ENCODE peak calls at places on chromosomes 12 and 14, in ten cellular contexts. V is CD4-positive, CD25-positive, alpha-beta regulatory T cell; J is adipocyte; A is left ventricle myocardium inferior; N is aorta; Q is OCI-LY7; G is tibial artery; H is heart left ventricle; B is HAP-1; L is neuronal stem cell. K is an unnamed sample. For H3K4me1 and H3K9me3, the result is how much of the 10 kb centered on the place peaks cover.

GRCh38 chr14:32205984-32206383 is 2.9 kb upstream of the RNU6-8 start:
- DNase-seq in V (peak), J (no peak), A (no peak), N (no peak), Q (no peak), G (no peak), H (no peak), B (no peak), L (no peak), K (no peak)

GRCh38 chr12:26196424-26196722 is 1.0 kb downstream of the SSPN start:
- DNase-seq in V (no peak), J (peak), A (no peak), N (no peak), Q (no peak), G (no peak), H (no peak), B (no peak), L (no peak), K (no peak)

GRCh38 chr12:79725987-79726386 is 35.2 kb upstream of the PAWR start:
- DNase-seq in V (no peak), J (peak), A (no peak), N (no peak), Q (no peak), G (no peak), H (no peak), B (no peak), L (no peak), K (no peak)

GRCh38 chr14:33711761-33712160 is 239.1 kb downstream of the EGLN3 start:
- DNase-seq in V (no peak), J (no peak), A (no peak), N (no peak), Q (no peak), G (no peak), H (no peak), B (no peak), L (no peak), K (no peak)

GRCh38 chr12:607541-608001 is 55.7 kb downstream of the NINJ2 start:
- DNase-seq in V (no peak), J (no peak), A (peak), N (peak), Q (no peak), G (peak), H (peak), B (no peak), L (no peak), K (no peak)

GRCh38 chr14:93228550-93228949 is 21.5 kb downstream of the UBR7 start:
- DNase-seq in V (no peak), J (no peak), A (no peak), N (no peak), Q (no peak), G (no peak), H (no peak), B (no peak), L (no peak), K (no peak)

GRCh38 chr12:103806807-103807206 is 34.2 kb downstream of the NT5DC3 start:
- DNase-seq in V (no peak), J (no peak), A (no peak), N (no peak), Q (no peak), G (no peak), H (no peak), B (no peak), L (no peak), K (no peak)

GRCh38 chr12:91633734-91634357 is 451.2 kb upstream of the DCN start:
- DNase-seq in V (no peak), J (no peak), A (no peak), N (no peak), Q (no peak), G (no peak), H (no peak), B (no peak), L (no peak), K (no peak)

GRCh38 chr14:77040059-77040308 is 11.5 kb upstream of the IRF2BPL start:
- DNase-seq in V (no peak), J (no peak), A (no peak), N (no peak), Q (no peak), G (no peak), H (no peak), B (no peak), L (no peak), K (no peak)

GRCh38 chr14:101426466-101426865 is 134.8 kb upstream of the DIO3 start:
- DNase-seq in V (no peak), J (no peak), A (no peak), N (no peak), Q (no peak), G (no peak), H (no peak), B (no peak), L (no peak), K (no peak)

GRCh38 chr12:93061414-93062099 is 132.5 kb upstream of the EEA1 start:
- DNase-seq in V (no peak), J (no peak), A (peak), N (peak), Q (no peak), G (no peak), H (peak), B (no peak), L (no peak), K (no peak)

GRCh38 chr14:21090194-21090939 is 8.1 kb downstream of the ZNF219 start:
- DNase-seq in V (no peak), J (peak), A (no peak), N (peak), Q (peak), G (peak), H (no peak), B (no peak), L (no peak), K (no peak)

GRCh38 chr12:4615667-4616066 is 33.2 kb downstream of the AKAP3 start:
- DNase-seq in V (no peak), J (no peak), A (no peak), N (no peak), Q (no peak), G (no peak), H (no peak), B (no peak), L (no peak), K (no peak)

GRCh38 chr14:104805326-104805678 is 4.4 kb downstream of the ZBTB42 start:
- DNase-seq in V (no peak), J (peak), A (no peak), N (peak), Q (no peak), G (no peak), H (peak), B (no peak), L (no peak), K (no peak)

DNA sequence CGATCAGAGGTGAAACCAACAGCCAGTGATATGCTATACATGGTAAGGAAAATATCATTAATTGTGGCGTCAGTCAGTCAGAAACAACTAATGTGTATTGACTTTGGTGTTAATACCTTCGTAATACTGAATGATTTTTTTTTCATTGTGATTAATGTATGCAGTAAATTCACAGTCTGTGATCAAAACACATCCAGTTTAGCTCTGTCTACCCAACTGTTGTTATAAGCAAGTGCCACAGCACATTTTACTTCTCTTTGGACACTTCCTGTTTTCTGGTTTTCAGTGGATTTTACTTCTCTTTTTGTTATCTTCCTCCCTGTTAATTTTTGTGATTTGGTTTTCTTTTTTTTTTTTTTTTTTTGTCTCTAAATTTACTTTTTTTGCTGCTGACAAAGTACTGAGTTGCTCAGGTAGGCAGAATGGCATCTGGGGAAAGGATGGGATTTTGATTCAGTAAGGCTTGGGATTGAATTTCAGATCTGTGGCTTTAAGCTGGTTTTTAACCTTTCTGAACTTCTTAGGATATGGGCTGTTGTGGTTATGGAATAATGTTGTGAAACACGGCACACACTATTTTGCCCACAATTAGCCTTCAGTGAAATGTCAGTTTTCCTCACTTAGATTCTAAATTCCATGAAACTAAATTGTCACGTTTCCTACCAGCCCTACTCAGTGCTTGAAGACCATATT is 604 bp downstream of the GLIPR1 start:
- DNase-seq in V (no peak), J (peak), A (no peak), N (no peak), Q (peak), G (no peak), H (no peak), B (no peak), L (no peak), K (no peak)
- H3K4me1 ChIP-seq in V (half or more), J (half or more), A (under half), N (under half), Q (half or more), G (half or more), H (under half), B (under half), L (under half), K (under half)

DNA sequence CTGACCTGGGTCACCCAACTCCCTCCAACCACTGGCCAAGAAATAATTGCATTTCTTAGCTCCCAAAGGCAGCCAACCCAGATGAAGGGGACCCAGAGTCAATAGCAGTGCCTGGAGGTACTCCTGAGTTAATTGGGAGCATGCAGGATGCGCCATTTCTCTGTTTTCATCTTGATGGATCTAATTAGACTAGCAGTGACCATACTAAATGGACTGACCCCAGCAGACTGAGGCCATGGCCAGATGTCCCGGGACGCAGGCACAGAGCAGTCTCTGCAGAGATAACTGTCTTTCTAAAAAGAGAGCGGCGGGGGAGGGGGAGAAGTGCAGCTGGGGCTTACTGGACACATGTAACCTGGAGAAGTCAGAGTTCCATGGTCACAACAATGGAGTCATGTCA is 53.2 kb upstream of the CMKLR1 start:
- DNase-seq in V (no peak), J (no peak), A (no peak), N (no peak), Q (no peak), G (no peak), H (no peak), B (no peak), L (no peak), K (no peak)
- H3K9me3 ChIP-seq in V (under half), J (under half), A (under half), N (under half), Q (under half), G (under half), H (under half), B (under half), L (under half), K (under half)

GRCh38 chr12:109589691-109590245 is 16.2 kb downstream of the MVK start:
- DNase-seq in V (no peak), J (no peak), A (no peak), N (no peak), Q (no peak), G (no peak), H (no peak), B (no peak), L (no peak), K (no peak)
- H3K4me1 ChIP-seq in V (under half), J (under half), A (under half), N (under half), Q (under half), G (under half), H (under half), B (under half), L (under half), K (under half)

GRCh38 chr12:56885316-56885715 is 48.9 kb downstream of the SDR9C7 start:
- DNase-seq in V (no peak), J (no peak), A (no peak), N (no peak), Q (no peak), G (no peak), H (no peak), B (no peak), L (no peak), K (no peak)
- H3K9me3 ChIP-seq in V (under half), J (under half), A (under half), N (under half), Q (under half), G (under half), H (under half), B (under half), L (under half), K (under half)

GRCh38 chr12:77894548-77894947 is 63.9 kb downstream of the NAV3 start:
- DNase-seq in V (no peak), J (no peak), A (no peak), N (no peak), Q (no peak), G (no peak), H (no peak), B (no peak), L (no peak), K (no peak)
- H3K4me1 ChIP-seq in V (under half), J (under half), A (under half), N (under half), Q (under half), G (under half), H (under half), B (under half), L (under half), K (under half)